ENCODE peak calls at places on chromosomes 3 and 15, in nine cellular contexts. M is GM12878, Y is sigmoid colon, H is A549, S is ovary, D is transverse colon, Q is K562, W is upper lobe of left lung, P is HepG2. X is an unnamed sample.

GRCh38 chr15:59501531-59502113 is 63.6 kb downstream of the FAM81A start:
- DNase-seq in S (no peak), M (no peak), H (peak; percentile 80), W (peak; percentile 33), Y (no peak), Q (peak; percentile 47), D (peak; percentile 57), P (peak; percentile 72), X (peak; percentile 46)

GRCh38 chr3:134646086-134646485 is 4.7 kb downstream of the KY start:
- DNase-seq in Y (no peak), Q (no peak), W (no peak), M (no peak), D (no peak), S (no peak), H (no peak), P (no peak), X (no peak)

GRCh38 chr15:39075756-39076341 is 505.0 kb upstream of the THBS1 start:
- DNase-seq in M (no peak), D (no peak), Q (no peak), W (no peak), P (no peak), S (no peak), Y (no peak), H (no peak), X (no peak)

GRCh38 chr3:46278816-46279672 is 36.8 kb downstream of the CCR3 start:
- DNase-seq in W (no peak), P (no peak), H (no peak), S (no peak), Q (no peak), M (no peak), D (no peak), Y (no peak), X (no peak)

GRCh38 chr15:78208341-78208844 is 26.0 kb downstream of the ACSBG1 start:
- DNase-seq in S (no peak), P (no peak), D (no peak), W (no peak), Y (no peak), M (no peak), Q (no peak), H (no peak), X (peak; percentile 22)

GRCh38 chr3:141268281-141268680 is 36.7 kb downstream of the PXYLP1 start:
- DNase-seq in W (no peak), D (no peak), Q (no peak), S (no peak), M (no peak), Y (no peak), P (no peak), H (no peak), X (no peak)

GRCh38 chr3:193029800-193030199 is 112.1 kb upstream of the MB21D2 start:
- DNase-seq in Q (no peak), P (no peak), M (no peak), D (no peak), H (no peak), S (no peak), Y (no peak), W (no peak), X (no peak)

GRCh38 chr3:78687520-78687919 is 1080.3 kb downstream of the ROBO1 start:
- DNase-seq in M (no peak), W (no peak), Y (no peak), S (no peak), P (no peak), H (no peak), Q (no peak), D (no peak), X (no peak)

GRCh38 chr3:183506674-183507290 is 48.7 kb downstream of the KLHL6 start:
- DNase-seq in Q (no peak), P (no peak), Y (no peak), S (no peak), W (peak; percentile 40), D (no peak), H (no peak), M (no peak), X (peak; percentile 18)

GRCh38 chr3:159783780-159784747 is 204.6 kb upstream of the IL12A start:
- DNase-seq in S (no peak), Y (no peak), M (peak; percentile 4), H (no peak), P (no peak), D (no peak), Q (no peak), W (no peak), X (no peak)

GRCh38 chr15:90564109-90564508 is 34.4 kb downstream of the CRTC3 start:
- DNase-seq in P (no peak), D (no peak), M (no peak), H (no peak), W (no peak), Y (no peak), S (no peak), Q (no peak), X (no peak)

GRCh38 chr3:161171113-161171512 is 50.0 kb upstream of the NMD3 start:
- DNase-seq in P (no peak), S (peak; percentile 11), D (no peak), Q (no peak), Y (peak; percentile 64), W (peak; percentile 38), H (peak; percentile 3), M (no peak), X (no peak)

GRCh38 chr3:127751163-127751621 is 71.1 kb downstream of the MGLL start:
- DNase-seq in S (no peak), W (no peak), Q (no peak), P (no peak), Y (no peak), D (no peak), H (no peak), M (no peak), X (peak; percentile 56)

GRCh38 chr15:80710635-80711553 is 15.8 kb downstream of the ABHD17C start:
- DNase-seq in Q (no peak), P (no peak), W (no peak), M (peak; percentile 41), S (no peak), H (no peak), Y (no peak), D (no peak), X (no peak)

GRCh38 chr3:188683032-188683491 is 488.7 kb upstream of the TPRG1 start:
- DNase-seq in Q (no peak), D (no peak), M (no peak), Y (no peak), H (no peak), S (no peak), P (peak; percentile 6), W (peak; percentile 58), X (no peak)

GRCh38 chr3:31765856-31766255 is 215.2 kb downstream of the OSBPL10 start:
- DNase-seq in Q (no peak), P (no peak), H (no peak), D (no peak), S (no peak), Y (no peak), M (no peak), W (no peak), X (no peak)

GRCh38 chr3:146625117-146625775 is 20.1 kb upstream of the PLSCR5 start:
- DNase-seq in P (no peak), Y (no peak), W (no peak), H (peak; percentile 2), S (no peak), M (no peak), D (no peak), Q (no peak), X (no peak)

GRCh38 chr3:89867286-89867685 is 759.9 kb downstream of the EPHA3 start:
- DNase-seq in Q (no peak), S (no peak), P (no peak), D (no peak), Y (no peak), H (no peak), W (no peak), M (no peak), X (no peak)

DNA sequence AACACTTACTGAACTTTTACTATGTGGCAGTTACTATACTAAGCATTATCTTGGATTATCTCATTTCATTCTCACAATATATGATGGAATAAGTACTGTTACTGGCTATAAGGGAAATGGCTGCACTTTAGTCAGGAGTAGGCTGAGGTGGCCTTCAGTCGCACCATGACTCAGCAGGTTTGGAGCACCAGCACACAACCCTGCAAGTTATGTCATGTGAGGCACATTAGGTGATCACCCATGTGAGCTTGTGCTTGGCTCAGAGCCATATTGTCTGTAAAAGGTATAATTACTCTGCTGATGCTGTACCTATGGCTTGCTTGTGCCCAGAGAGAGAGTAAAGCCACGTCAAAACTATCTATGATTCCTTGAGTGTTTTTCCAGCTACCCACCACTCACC is 54.1 kb upstream of the TIPARP start:
- DNase-seq in S (no peak), Y (no peak), P (peak; percentile 50), W (no peak), Q (peak; percentile 57), H (peak; percentile 30), D (peak; percentile 34), M (no peak), X (no peak)
- TF ChIP-seq EP300 in S (no peak), Y (no peak), P (no peak), W (no peak), Q (peak; percentile 5), H (no peak), D (no peak), M (no peak), X (no peak)

GRCh38 chr15:62649793-62650420 is 392.6 kb upstream of the TPM1 start:
- DNase-seq in M (peak; percentile 46), H (no peak), S (no peak), D (no peak), Q (no peak), Y (peak; percentile 75), P (no peak), W (peak; percentile 44), X (no peak)

GRCh38 chr15:62644874-62645755 is 397.4 kb upstream of the TPM1 start:
- DNase-seq in M (no peak), S (no peak), W (no peak), P (peak; percentile 64), Q (no peak), H (no peak), Y (no peak), D (no peak), X (no peak)

GRCh38 chr15:62647195-62647865 is 395.2 kb upstream of the TPM1 start:
- DNase-seq in Q (no peak), M (no peak), S (no peak), W (peak; percentile 54), H (peak; percentile 90), Y (no peak), D (peak; percentile 70), P (peak; percentile 61), X (peak; percentile 55)

GRCh38 chr15:62653122-62653521 is 389.4 kb upstream of the TPM1 start:
- DNase-seq in M (no peak), H (no peak), D (no peak), Q (no peak), Y (no peak), W (no peak), P (no peak), S (no peak), X (no peak)

GRCh38 chr15:62648954-62649353 is 393.6 kb upstream of the TPM1 start:
- DNase-seq in W (no peak), S (no peak), M (peak; percentile 35), D (no peak), Y (no peak), Q (no peak), P (peak; percentile 20), H (peak; percentile 53), X (no peak)
- TF ChIP-seq EP300 in W (no peak), S (no peak), M (no peak), D (no peak), Y (no peak), Q (no peak), P (no peak), H (no peak), X (no peak)

GRCh38 chr15:74036271-74037170 is 42.0 kb downstream of the PML start:
- DNase-seq in Y (peak; percentile 87), M (no peak), P (peak; percentile 51), Q (peak; percentile 41), D (peak; percentile 64), H (peak; percentile 57), S (peak; percentile 52), W (peak; percentile 57), X (peak; percentile 49)
- TF ChIP-seq EP300 in Y (no peak), M (no peak), P (no peak), Q (no peak), D (no peak), H (no peak), S (no peak), W (no peak), X (no peak)

GRCh38 chr3:123672429-123673146 is 87.7 kb upstream of the HACD2 start:
- DNase-seq in M (no peak), Y (no peak), W (no peak), D (no peak), H (no peak), Q (no peak), S (no peak), P (peak; percentile 15), X (no peak)
- TF ChIP-seq EP300 in M (no peak), Y (no peak), W (no peak), D (no peak), H (no peak), Q (no peak), S (no peak), P (no peak), X (no peak)